ENCODE peak calls at places on chromosome 19, in eight cellular contexts. Y is glutamatergic neuron; F is CD8-positive, alpha-beta T cell; P is H1; R is H9; V is tibial nerve; O is left ventricle myocardium inferior; G is left lung. M is an unnamed sample.

GRCh38 chr19:5397804-5398692 is 57.2 kb upstream of the ZNRF4 start:
- DNase-seq in R (peak), V (no peak), P (peak), Y (peak), F (no peak), O (no peak), G (no peak), M (peak)

GRCh38 chr19:41774515-41774980 is 19.2 kb downstream of the CEACAM6 start:
- DNase-seq in V (no peak), Y (no peak), O (no peak), R (no peak), G (no peak), F (no peak), P (no peak), M (peak)

GRCh38 chr19:14371321-14371821 is 9.9 kb upstream of the ADGRE5 start:
- DNase-seq in Y (no peak), V (no peak), F (no peak), O (no peak), R (no peak), G (no peak), P (no peak), M (no peak)

GRCh38 chr19:8221161-8221560 is 12.0 kb downstream of the CERS4 start:
- DNase-seq in V (no peak), R (no peak), P (no peak), Y (no peak), F (no peak), G (no peak), O (no peak), M (no peak)

GRCh38 chr19:58317481-58318072 is 9.2 kb upstream of the ZSCAN22 start:
- DNase-seq in P (no peak), Y (no peak), O (no peak), G (no peak), F (no peak), R (no peak), V (no peak), M (peak)

GRCh38 chr19:48925240-48925843 is 8.2 kb upstream of the DHDH start:
- DNase-seq in V (no peak), F (no peak), O (no peak), Y (no peak), P (no peak), R (no peak), G (no peak), M (no peak)

GRCh38 chr19:17091758-17092333 is 16.3 kb downstream of the MYO9B start:
- DNase-seq in P (no peak), G (peak), V (no peak), Y (no peak), O (peak), F (no peak), R (no peak), M (no peak)

GRCh38 chr19:13283871-13284270 is 133.7 kb downstream of the IER2 start:
- DNase-seq in O (no peak), V (no peak), P (no peak), R (no peak), Y (no peak), F (no peak), G (no peak), M (no peak)

GRCh38 chr19:33488826-33489225 is 32.8 kb downstream of the PEPD start:
- DNase-seq in Y (no peak), R (no peak), V (no peak), G (peak), O (no peak), P (no peak), F (no peak), M (no peak)

GRCh38 chr19:41701401-41702075 is 6.9 kb upstream of the CEACAM5 start:
- DNase-seq in V (no peak), R (peak), P (no peak), O (no peak), G (no peak), F (no peak), Y (no peak), M (peak)

DNA sequence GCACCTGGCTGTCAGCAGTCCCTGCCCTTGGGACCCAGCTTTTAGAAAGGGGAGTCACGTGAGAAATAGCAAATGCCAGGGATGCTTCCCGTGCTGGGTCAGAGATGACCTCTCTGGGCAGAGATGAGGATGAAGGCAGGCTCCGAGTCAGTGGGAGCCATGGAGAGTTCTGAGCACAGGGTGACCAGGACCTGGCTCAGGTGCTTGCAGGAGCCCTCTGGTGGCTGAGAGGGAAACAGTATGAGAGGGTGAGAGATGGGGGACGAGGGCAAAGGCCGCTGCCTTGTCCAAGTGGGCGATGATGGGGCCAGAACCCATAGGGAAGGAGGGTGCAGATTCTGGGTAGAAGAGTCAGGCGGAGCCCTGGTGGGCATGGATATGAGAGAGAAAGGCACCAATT is 15.8 kb downstream of the TMED1 start:
- DNase-seq in V (no peak), O (no peak), G (no peak), Y (no peak), P (no peak), R (no peak), F (no peak), M (peak)
- TF ChIP-seq CTCF in V (no peak), O (peak), G (no peak), Y (peak), P (peak), R (peak), F (no peak), M (no peak)

GRCh38 chr19:19213822-19214558 is 2.2 kb downstream of the NCAN start:
- DNase-seq in O (no peak), R (no peak), P (no peak), Y (peak), V (no peak), F (no peak), G (peak), M (no peak)
- TF ChIP-seq CTCF in O (no peak), R (no peak), P (no peak), Y (no peak), V (no peak), F (no peak), G (no peak), M (no peak)

DNA sequence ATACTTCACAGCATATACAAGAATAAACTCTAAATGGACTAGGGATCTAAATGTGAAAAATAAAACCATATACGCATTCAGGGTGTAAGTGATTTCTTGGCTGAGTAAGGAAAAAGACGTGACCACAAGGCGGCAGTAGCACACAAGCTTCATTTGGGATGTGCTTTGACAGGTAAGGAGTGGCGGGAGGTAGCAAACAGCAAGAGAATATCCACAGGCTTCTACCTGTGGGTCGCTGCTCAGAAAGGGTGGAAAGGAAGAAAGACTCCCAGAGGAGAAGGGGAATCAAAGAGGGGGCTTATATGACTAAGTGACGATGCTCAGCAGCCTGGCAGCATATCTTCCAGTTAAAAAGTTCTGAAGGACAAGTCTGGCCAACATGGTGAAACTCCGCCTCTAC is 2.5 kb upstream of the ZNF121 start:
- DNase-seq in V (no peak), R (peak), Y (peak), F (peak), O (peak), G (no peak), P (peak), M (peak)
- TF ChIP-seq CTCF in V (peak), R (peak), Y (peak), F (peak), O (peak), G (peak), P (peak), M (peak)

GRCh38 chr19:50967924-50968708 is 1.3 kb downstream of the KLK6 start:
- DNase-seq in P (no peak), G (no peak), R (peak), Y (no peak), F (no peak), O (no peak), V (no peak), M (peak)
- TF ChIP-seq CTCF in P (no peak), G (no peak), R (no peak), Y (no peak), F (no peak), O (no peak), V (no peak), M (no peak)

GRCh38 chr19:807627-808175 is 10.4 kb downstream of the PTBP1 start:
- DNase-seq in V (no peak), F (no peak), R (no peak), O (no peak), G (no peak), Y (no peak), P (no peak), M (no peak)
- TF ChIP-seq CTCF in V (no peak), F (no peak), R (no peak), O (no peak), G (no peak), Y (no peak), P (no peak), M (no peak)

GRCh38 chr19:56664511-56664910 is 7.0 kb downstream of the ZNF835 start:
- DNase-seq in O (no peak), P (no peak), V (no peak), R (no peak), G (no peak), F (no peak), Y (no peak), M (no peak)

GRCh38 chr19:56661248-56661647 is 10.3 kb downstream of the ZNF835 start:
- DNase-seq in Y (no peak), V (no peak), F (no peak), G (no peak), P (no peak), O (no peak), R (no peak), M (no peak)

GRCh38 chr19:56663931-56664500 is 7.5 kb downstream of the ZNF835 start:
- DNase-seq in P (no peak), G (no peak), Y (no peak), V (no peak), R (no peak), F (no peak), O (no peak), M (no peak)

DNA sequence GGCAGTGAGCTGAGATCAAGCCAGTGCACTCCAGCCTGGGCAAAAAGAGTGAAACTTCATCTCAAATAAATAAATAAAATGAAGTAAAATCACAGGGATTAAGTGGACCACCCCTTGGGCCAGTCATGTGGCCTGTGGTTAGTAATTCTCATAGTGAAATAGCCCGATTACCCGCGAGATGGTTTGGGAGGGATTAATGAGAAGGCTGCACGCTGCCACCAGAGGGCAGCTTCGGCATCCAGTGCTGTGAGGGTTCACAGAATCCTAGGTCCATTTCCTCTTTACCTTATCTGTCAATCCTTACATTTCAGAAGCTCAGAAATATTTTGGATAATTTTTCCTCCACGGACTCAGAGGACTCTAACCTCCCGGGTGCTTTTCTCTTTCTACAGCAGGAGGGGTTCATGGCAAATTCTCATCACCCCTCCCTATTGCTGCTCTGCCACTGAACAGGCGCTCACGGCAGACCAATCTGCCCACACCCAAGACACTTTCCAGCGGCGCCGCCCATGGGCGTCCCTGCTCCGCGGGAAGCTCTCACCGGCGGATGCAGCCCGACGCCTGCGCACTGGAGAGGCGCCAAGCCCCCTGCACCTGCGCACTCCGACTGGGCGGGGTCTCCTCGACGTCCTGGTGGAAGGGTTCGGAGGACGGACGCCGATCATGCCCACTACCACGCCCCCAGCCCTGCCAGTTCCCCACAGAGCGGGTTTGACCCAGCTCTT is 11.0 kb downstream of the ZNF835 start:
- DNase-seq in G (peak), R (no peak), P (no peak), Y (no peak), O (peak), V (no peak), F (no peak), M (no peak)
- TF ChIP-seq CTCF in G (no peak), R (peak), P (peak), Y (no peak), O (peak), V (no peak), F (no peak), M (no peak)

GRCh38 chr19:55152017-55152416 is 3.0 kb upstream of the TNNT1 start:
- DNase-seq in G (no peak), R (no peak), F (no peak), Y (no peak), P (no peak), O (no peak), V (no peak), M (no peak)

GRCh38 chr19:55156202-55157063 is 1.1 kb downstream of the TNNI3 start:
- DNase-seq in G (peak), F (no peak), R (peak), Y (peak), P (peak), O (peak), V (no peak), M (peak)

GRCh38 chr19:55157064-55157908 is at the start of gene TNNI3:
- DNase-seq in F (no peak), O (peak), G (peak), Y (no peak), P (no peak), V (no peak), R (no peak), M (no peak)

GRCh38 chr19:55149078-55150003 is at the start of gene TNNT1:
- DNase-seq in Y (no peak), V (no peak), F (no peak), G (no peak), P (no peak), R (peak), O (peak), M (peak)

GRCh38 chr19:55153652-55154264 is 3.8 kb downstream of the TNNI3 start:
- DNase-seq in R (no peak), V (no peak), O (no peak), F (no peak), Y (no peak), P (no peak), G (peak), M (no peak)
- TF ChIP-seq CTCF in R (no peak), V (no peak), O (no peak), F (no peak), Y (no peak), P (no peak), G (no peak), M (no peak)

DNA sequence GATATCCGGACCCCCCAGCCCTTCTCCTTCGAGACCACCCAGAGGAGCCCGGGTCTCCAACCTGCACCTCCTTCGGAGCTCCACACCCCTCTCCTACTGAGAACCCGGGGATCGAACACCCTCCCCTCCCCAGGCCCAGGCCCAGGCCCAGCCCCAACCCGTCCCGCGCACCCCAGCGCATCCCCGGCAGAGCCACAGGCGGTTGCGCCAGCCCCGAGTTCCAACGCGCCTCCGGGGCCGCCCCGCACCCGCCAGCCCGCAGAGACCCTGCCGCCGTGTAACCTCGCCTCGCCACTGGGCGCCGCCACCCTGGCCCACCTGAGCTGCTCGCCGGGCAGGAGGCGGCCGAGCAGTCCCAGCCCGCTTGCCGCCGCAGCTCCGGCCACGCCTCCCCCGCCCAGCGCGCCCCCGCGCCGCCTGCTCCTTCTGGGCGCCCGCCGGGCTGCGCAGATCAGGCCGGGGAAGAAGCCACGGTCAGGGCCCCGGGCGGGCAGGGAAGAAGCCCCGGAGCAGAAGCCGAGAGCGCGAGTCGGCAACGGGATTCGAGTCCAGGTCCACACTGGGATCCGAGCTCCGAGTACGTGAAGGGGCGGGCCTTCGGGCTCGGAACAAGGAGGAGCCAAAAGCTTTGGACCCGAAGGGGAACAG is at the start of gene MBOAT7:
- DNase-seq in G (no peak), Y (no peak), V (no peak), P (no peak), O (no peak), R (no peak), F (no peak), M (peak)
- TF ChIP-seq CTCF in G (no peak), Y (no peak), V (no peak), P (peak), O (peak), R (peak), F (no peak), M (peak)